ENCODE peak calls at places on chromosome 13, in six cellular contexts. One of them, this sample, is unnamed.

GRCh38 chr13:37448072-37448471 is 150.5 kb downstream of the POSTN start:
- DNase-seq in tibial nerve: no peak
- DNase-seq in nucleus accumbens: no peak
- DNase-seq in GM12878: no peak
- DNase-seq in substantia nigra: no peak
- DNase-seq in ecto neural progenitor cell: no peak
- DNase-seq in this sample: no peak

GRCh38 chr13:35914662-35915061 is 216.5 kb downstream of the DCLK1 start:
- DNase-seq in tibial nerve: no peak
- DNase-seq in nucleus accumbens: no peak
- DNase-seq in GM12878: no peak
- DNase-seq in substantia nigra: no peak
- DNase-seq in ecto neural progenitor cell: no peak
- DNase-seq in this sample: no peak

GRCh38 chr13:87671824-87672603 is 843 bp downstream of the SLITRK5 start:
- DNase-seq in tibial nerve: no peak
- DNase-seq in nucleus accumbens: no peak
- DNase-seq in GM12878: no peak
- DNase-seq in substantia nigra: no peak
- DNase-seq in ecto neural progenitor cell: peak
- DNase-seq in this sample: no peak

GRCh38 chr13:42754801-42755513 is 26.4 kb upstream of the FAM216B start:
- DNase-seq in tibial nerve: no peak
- DNase-seq in nucleus accumbens: no peak
- DNase-seq in GM12878: no peak
- DNase-seq in substantia nigra: no peak
- DNase-seq in ecto neural progenitor cell: no peak
- DNase-seq in this sample: no peak

GRCh38 chr13:110334256-110334655 is 27.2 kb downstream of the COL4A2 start:
- DNase-seq in tibial nerve: no peak
- DNase-seq in nucleus accumbens: no peak
- DNase-seq in GM12878: no peak
- DNase-seq in substantia nigra: no peak
- DNase-seq in ecto neural progenitor cell: no peak
- DNase-seq in this sample: no peak

GRCh38 chr13:103539265-103539664 is 473.0 kb upstream of the SLC10A2 start:
- DNase-seq in tibial nerve: no peak
- DNase-seq in nucleus accumbens: no peak
- DNase-seq in GM12878: no peak
- DNase-seq in substantia nigra: no peak
- DNase-seq in ecto neural progenitor cell: peak
- DNase-seq in this sample: no peak

GRCh38 chr13:25901460-25902376 is 150.1 kb downstream of the SHISA2 start:
- DNase-seq in tibial nerve: no peak
- DNase-seq in nucleus accumbens: no peak
- DNase-seq in GM12878: peak
- DNase-seq in substantia nigra: no peak
- DNase-seq in ecto neural progenitor cell: no peak
- DNase-seq in this sample: no peak

GRCh38 chr13:101298517-101298916 is 117.8 kb downstream of the NALCN start:
- DNase-seq in tibial nerve: no peak
- DNase-seq in nucleus accumbens: no peak
- DNase-seq in GM12878: no peak
- DNase-seq in substantia nigra: no peak
- DNase-seq in ecto neural progenitor cell: no peak
- DNase-seq in this sample: no peak

GRCh38 chr13:44989941-44990340 is 603 bp downstream of the GPALPP1 start:
- DNase-seq in tibial nerve: no peak
- DNase-seq in nucleus accumbens: no peak
- DNase-seq in GM12878: no peak
- DNase-seq in substantia nigra: no peak
- DNase-seq in ecto neural progenitor cell: no peak
- DNase-seq in this sample: no peak

GRCh38 chr13:46071590-46072249 is 19.2 kb upstream of the ZC3H13 start:
- DNase-seq in tibial nerve: no peak
- DNase-seq in nucleus accumbens: no peak
- DNase-seq in GM12878: peak
- DNase-seq in substantia nigra: no peak
- DNase-seq in ecto neural progenitor cell: no peak
- DNase-seq in this sample: no peak

GRCh38 chr13:101025925-101026324 is 351.3 kb upstream of the TMTC4 start:
- DNase-seq in tibial nerve: no peak
- DNase-seq in nucleus accumbens: no peak
- DNase-seq in GM12878: no peak
- DNase-seq in substantia nigra: no peak
- DNase-seq in ecto neural progenitor cell: no peak
- DNase-seq in this sample: no peak

GRCh38 chr13:41915096-41915495 is 45.8 kb downstream of the VWA8 start:
- DNase-seq in tibial nerve: no peak
- DNase-seq in nucleus accumbens: no peak
- DNase-seq in GM12878: no peak
- DNase-seq in substantia nigra: no peak
- DNase-seq in ecto neural progenitor cell: no peak
- DNase-seq in this sample: no peak

GRCh38 chr13:46951516-46951915 is 54.7 kb upstream of the HTR2A start:
- DNase-seq in tibial nerve: no peak
- DNase-seq in nucleus accumbens: no peak
- DNase-seq in GM12878: no peak
- DNase-seq in substantia nigra: no peak
- DNase-seq in ecto neural progenitor cell: no peak
- DNase-seq in this sample: no peak

GRCh38 chr13:96822900-96823299 is 171.4 kb downstream of the OXGR1 start:
- DNase-seq in tibial nerve: no peak
- DNase-seq in nucleus accumbens: no peak
- DNase-seq in GM12878: no peak
- DNase-seq in substantia nigra: no peak
- DNase-seq in ecto neural progenitor cell: peak
- DNase-seq in this sample: no peak

GRCh38 chr13:44578064-44578394 is 1.9 kb upstream of the TSC22D1 start:
- DNase-seq in tibial nerve: peak
- DNase-seq in nucleus accumbens: no peak
- DNase-seq in GM12878: no peak
- DNase-seq in substantia nigra: no peak
- DNase-seq in ecto neural progenitor cell: no peak
- DNase-seq in this sample: no peak

This sample was measured in GOT3.